ENCODE peak calls at places on chromosomes 5 and 9, in six cellular contexts. One of them, this sample, is unnamed. For H3K9me3, the result is how much of the 10 kb centered on the place peaks cover.

GRCh38 chr5:52789378-52789777 is 1.7 kb downstream of the ITGA1 start:
- DNase-seq in breast epithelium: no peak
- DNase-seq in uterus: no peak
- DNase-seq in fibroblast of lung: no peak
- DNase-seq in gastrocnemius medialis: no peak
- DNase-seq in A549: no peak
- DNase-seq in this sample: no peak

GRCh38 chr9:89379508-89380115 is 61.3 kb downstream of the SECISBP2 start:
- DNase-seq in gastrocnemius medialis: no peak
- DNase-seq in breast epithelium: no peak
- DNase-seq in fibroblast of lung: no peak
- DNase-seq in A549: no peak
- DNase-seq in uterus: no peak
- DNase-seq in this sample: no peak

GRCh38 chr5:32562056-32562455 is 23.3 kb upstream of the SUB1 start:
- DNase-seq in A549: no peak
- DNase-seq in fibroblast of lung: no peak
- DNase-seq in breast epithelium: no peak
- DNase-seq in uterus: no peak
- DNase-seq in gastrocnemius medialis: no peak
- DNase-seq in this sample: no peak

GRCh38 chr9:94782367-94783120 is 56.0 kb downstream of the AOPEP start:
- DNase-seq in A549: no peak
- DNase-seq in gastrocnemius medialis: no peak
- DNase-seq in breast epithelium: no peak
- DNase-seq in fibroblast of lung: peak
- DNase-seq in uterus: no peak
- DNase-seq in this sample: no peak

GRCh38 chr5:164663223-164663989 is 1158.0 kb downstream of the MAT2B start:
- DNase-seq in breast epithelium: no peak
- DNase-seq in gastrocnemius medialis: no peak
- DNase-seq in fibroblast of lung: peak
- DNase-seq in uterus: no peak
- DNase-seq in A549: no peak
- DNase-seq in this sample: no peak

GRCh38 chr5:154162475-154163217 is 27.9 kb upstream of the GALNT10 start:
- DNase-seq in A549: no peak
- DNase-seq in uterus: peak
- DNase-seq in breast epithelium: no peak
- DNase-seq in gastrocnemius medialis: no peak
- DNase-seq in fibroblast of lung: peak
- DNase-seq in this sample: no peak

GRCh38 chr5:94505327-94506080 is 112.9 kb downstream of the KIAA0825 start:
- DNase-seq in fibroblast of lung: peak
- DNase-seq in A549: no peak
- DNase-seq in breast epithelium: no peak
- DNase-seq in gastrocnemius medialis: no peak
- DNase-seq in uterus: no peak
- DNase-seq in this sample: no peak

GRCh38 chr5:78804995-78805394 is 156.4 kb upstream of the LHFPL2 start:
- DNase-seq in gastrocnemius medialis: no peak
- DNase-seq in uterus: no peak
- DNase-seq in A549: no peak
- DNase-seq in breast epithelium: no peak
- DNase-seq in fibroblast of lung: no peak
- DNase-seq in this sample: no peak

GRCh38 chr9:899440-900184 is 58.1 kb downstream of the DMRT1 start:
- DNase-seq in fibroblast of lung: no peak
- DNase-seq in uterus: no peak
- DNase-seq in gastrocnemius medialis: no peak
- DNase-seq in breast epithelium: no peak
- DNase-seq in A549: no peak
- DNase-seq in this sample: no peak

GRCh38 chr9:92714787-92715487 is 45.0 kb upstream of the IPPK start:
- DNase-seq in gastrocnemius medialis: no peak
- DNase-seq in uterus: no peak
- DNase-seq in fibroblast of lung: no peak
- DNase-seq in breast epithelium: no peak
- DNase-seq in A549: no peak
- DNase-seq in this sample: no peak

GRCh38 chr9:112548836-112549235 is 62.2 kb downstream of the KIAA1958 start:
- DNase-seq in breast epithelium: no peak
- DNase-seq in uterus: no peak
- DNase-seq in A549: no peak
- DNase-seq in fibroblast of lung: peak
- DNase-seq in gastrocnemius medialis: no peak
- DNase-seq in this sample: no peak

GRCh38 chr5:52702877-52703276 is 84.8 kb upstream of the ITGA1 start:
- DNase-seq in A549: no peak
- DNase-seq in breast epithelium: no peak
- DNase-seq in fibroblast of lung: no peak
- DNase-seq in uterus: no peak
- DNase-seq in gastrocnemius medialis: no peak
- DNase-seq in this sample: no peak

GRCh38 chr5:111857067-111857466 is 100.1 kb upstream of the NREP start:
- DNase-seq in fibroblast of lung: peak
- DNase-seq in breast epithelium: no peak
- DNase-seq in gastrocnemius medialis: no peak
- DNase-seq in uterus: no peak
- DNase-seq in A549: no peak
- DNase-seq in this sample: no peak

GRCh38 chr5:11609570-11610322 is 294.5 kb downstream of the CTNND2 start:
- DNase-seq in A549: no peak
- DNase-seq in breast epithelium: no peak
- DNase-seq in gastrocnemius medialis: no peak
- DNase-seq in fibroblast of lung: no peak
- DNase-seq in uterus: no peak
- DNase-seq in this sample: no peak

GRCh38 chr9:89677696-89678393 is 73.0 kb downstream of the GADD45G start:
- DNase-seq in fibroblast of lung: peak
- DNase-seq in gastrocnemius medialis: no peak
- DNase-seq in uterus: no peak
- DNase-seq in A549: no peak
- DNase-seq in breast epithelium: no peak
- DNase-seq in this sample: no peak

GRCh38 chr9:78143281-78144007 is 92.4 kb upstream of the CEP78 start:
- DNase-seq in breast epithelium: no peak
- DNase-seq in fibroblast of lung: no peak
- DNase-seq in uterus: no peak
- DNase-seq in A549: no peak
- DNase-seq in gastrocnemius medialis: no peak
- DNase-seq in this sample: no peak

GRCh38 chr9:124008307-124008854 is 3.2 kb upstream of the LHX2 start:
- DNase-seq in A549: no peak
- DNase-seq in breast epithelium: no peak
- DNase-seq in gastrocnemius medialis: no peak
- DNase-seq in fibroblast of lung: no peak
- DNase-seq in uterus: no peak
- DNase-seq in this sample: no peak

GRCh38 chr9:75432386-75432785 is 344.1 kb downstream of the OSTF1 start:
- DNase-seq in breast epithelium: no peak
- DNase-seq in A549: no peak
- DNase-seq in uterus: peak
- DNase-seq in fibroblast of lung: no peak
- DNase-seq in gastrocnemius medialis: no peak
- DNase-seq in this sample: no peak

GRCh38 chr5:150320048-150320555 is 17.4 kb upstream of the ARSI start:
- DNase-seq in breast epithelium: peak
- DNase-seq in fibroblast of lung: peak
- DNase-seq in uterus: peak
- DNase-seq in A549: peak
- DNase-seq in gastrocnemius medialis: peak
- DNase-seq in this sample: peak

GRCh38 chr9:137679695-137680305 is 61.0 kb downstream of the EHMT1 start:
- DNase-seq in uterus: no peak
- DNase-seq in breast epithelium: no peak
- DNase-seq in A549: no peak
- DNase-seq in fibroblast of lung: no peak
- DNase-seq in gastrocnemius medialis: no peak
- DNase-seq in this sample: no peak

GRCh38 chr5:126486332-126486731 is 63.1 kb downstream of the GRAMD2B start:
- DNase-seq in A549: no peak
- DNase-seq in breast epithelium: peak
- DNase-seq in gastrocnemius medialis: no peak
- DNase-seq in uterus: no peak
- DNase-seq in fibroblast of lung: no peak
- DNase-seq in this sample: no peak

GRCh38 chr9:126261584-126262356 is 64.9 kb upstream of the MVB12B start:
- DNase-seq in breast epithelium: no peak
- DNase-seq in gastrocnemius medialis: no peak
- DNase-seq in A549: no peak
- DNase-seq in fibroblast of lung: peak
- DNase-seq in uterus: no peak
- DNase-seq in this sample: no peak

GRCh38 chr9:109013678-109014145 is 413 bp upstream of the CTNNAL1 start:
- DNase-seq in A549: no peak
- DNase-seq in uterus: no peak
- DNase-seq in breast epithelium: no peak
- DNase-seq in gastrocnemius medialis: no peak
- DNase-seq in fibroblast of lung: no peak
- DNase-seq in this sample: peak

GRCh38 chr5:36878421-36879088 is 2.0 kb downstream of the NIPBL start:
- DNase-seq in uterus: no peak
- DNase-seq in fibroblast of lung: peak
- DNase-seq in breast epithelium: no peak
- DNase-seq in gastrocnemius medialis: no peak
- DNase-seq in A549: no peak
- DNase-seq in this sample: no peak

GRCh38 chr5:35264509-35264908 is 34.2 kb upstream of the PRLR start:
- DNase-seq in fibroblast of lung: no peak
- DNase-seq in uterus: no peak
- DNase-seq in breast epithelium: no peak
- DNase-seq in A549: no peak
- DNase-seq in gastrocnemius medialis: no peak
- DNase-seq in this sample: no peak

GRCh38 chr9:79353856-79354520 is 217.8 kb upstream of the TLE4 start:
- DNase-seq in A549: peak
- DNase-seq in uterus: no peak
- DNase-seq in gastrocnemius medialis: no peak
- DNase-seq in breast epithelium: no peak
- DNase-seq in fibroblast of lung: peak
- DNase-seq in this sample: no peak

GRCh38 chr9:20603524-20604268 is 18.6 kb downstream of the MLLT3 start:
- DNase-seq in A549: no peak
- DNase-seq in breast epithelium: no peak
- DNase-seq in uterus: no peak
- DNase-seq in gastrocnemius medialis: no peak
- DNase-seq in fibroblast of lung: no peak
- DNase-seq in this sample: no peak

GRCh38 chr9:20601292-20601691 is 21.0 kb downstream of the MLLT3 start:
- DNase-seq in A549: no peak
- DNase-seq in uterus: no peak
- DNase-seq in fibroblast of lung: no peak
- DNase-seq in breast epithelium: no peak
- DNase-seq in gastrocnemius medialis: no peak
- DNase-seq in this sample: no peak

GRCh38 chr9:20606637-20607036 is 15.7 kb downstream of the MLLT3 start:
- DNase-seq in breast epithelium: no peak
- DNase-seq in A549: peak
- DNase-seq in gastrocnemius medialis: no peak
- DNase-seq in uterus: no peak
- DNase-seq in fibroblast of lung: no peak
- DNase-seq in this sample: no peak

GRCh38 chr9:20608582-20608981 is 13.7 kb downstream of the MLLT3 start:
- DNase-seq in uterus: no peak
- DNase-seq in A549: no peak
- DNase-seq in gastrocnemius medialis: no peak
- DNase-seq in breast epithelium: no peak
- DNase-seq in fibroblast of lung: no peak
- DNase-seq in this sample: no peak

DNA sequence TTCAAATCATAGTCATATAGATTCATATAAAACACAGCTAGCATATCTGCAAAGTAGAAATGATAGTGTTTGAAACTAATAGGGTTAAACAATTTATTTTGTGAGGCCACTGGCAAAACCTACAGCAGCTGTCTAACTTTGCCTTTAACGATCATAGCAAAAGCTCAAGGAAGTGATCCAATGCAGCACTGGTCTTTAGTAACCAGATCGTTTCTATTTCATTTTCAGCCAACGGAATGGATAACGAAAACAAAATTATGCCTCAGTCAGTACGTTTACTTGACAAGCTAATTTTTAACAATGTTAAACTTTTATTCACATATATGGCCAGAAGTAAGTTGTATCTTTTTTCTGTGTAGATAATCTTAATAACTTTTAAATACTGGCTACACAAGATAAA is 17.7 kb downstream of the MLLT3 start:
- DNase-seq in A549: no peak
- DNase-seq in fibroblast of lung: peak
- DNase-seq in uterus: no peak
- DNase-seq in gastrocnemius medialis: no peak
- DNase-seq in breast epithelium: no peak
- DNase-seq in this sample: no peak
- H3K4me3 ChIP-seq in A549: peak
- H3K4me3 ChIP-seq in fibroblast of lung: peak
- H3K4me3 ChIP-seq in uterus: peak
- H3K4me3 ChIP-seq in gastrocnemius medialis: peak
- H3K4me3 ChIP-seq in breast epithelium: no peak
- H3K4me3 ChIP-seq in this sample: no peak

GRCh38 chr5:179054876-179055275 is 5.3 kb upstream of the ZNF354C start:
- DNase-seq in breast epithelium: no peak
- DNase-seq in fibroblast of lung: no peak
- DNase-seq in uterus: no peak
- DNase-seq in gastrocnemius medialis: no peak
- DNase-seq in A549: no peak
- DNase-seq in this sample: no peak
- H3K9me3 ChIP-seq in breast epithelium: under half
- H3K9me3 ChIP-seq in fibroblast of lung: under half
- H3K9me3 ChIP-seq in uterus: under half
- H3K9me3 ChIP-seq in gastrocnemius medialis: under half
- H3K9me3 ChIP-seq in A549: under half
- H3K9me3 ChIP-seq in this sample: under half

DNA sequence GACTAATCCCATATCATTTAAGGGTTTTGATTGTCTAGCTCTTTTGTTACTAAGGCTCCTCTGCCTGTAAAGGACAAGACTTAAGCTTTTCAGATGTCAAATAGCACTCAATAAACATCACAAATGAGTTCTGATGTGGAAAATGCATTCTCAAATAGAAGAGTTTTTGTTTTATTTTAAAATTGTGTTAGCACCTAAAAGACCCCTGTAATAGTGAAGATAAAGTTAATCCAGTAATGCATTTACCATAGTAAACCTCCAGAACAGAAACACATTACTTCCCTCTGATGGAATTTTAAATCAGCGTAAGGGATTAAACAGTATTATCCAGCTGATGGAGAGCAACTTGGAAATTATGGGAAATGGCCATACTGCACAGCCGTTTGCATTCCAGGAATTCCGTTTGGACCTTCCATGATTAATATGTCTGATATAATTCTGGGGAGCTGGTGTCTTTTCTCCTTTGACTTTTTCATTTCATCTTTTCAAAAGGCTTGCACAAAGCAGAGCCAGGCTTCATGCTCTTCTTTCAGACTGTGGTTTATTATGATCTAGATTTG is 105.6 kb downstream of the PPP2R2B start:
- DNase-seq in gastrocnemius medialis: no peak
- DNase-seq in fibroblast of lung: no peak
- DNase-seq in uterus: no peak
- DNase-seq in breast epithelium: no peak
- DNase-seq in A549: no peak
- DNase-seq in this sample: no peak
- H3K4me3 ChIP-seq in gastrocnemius medialis: no peak
- H3K4me3 ChIP-seq in fibroblast of lung: no peak
- H3K4me3 ChIP-seq in uterus: no peak
- H3K4me3 ChIP-seq in breast epithelium: no peak
- H3K4me3 ChIP-seq in A549: no peak
- H3K4me3 ChIP-seq in this sample: no peak

GRCh38 chr9:11743356-11743755 is 949.8 kb upstream of the TYRP1 start:
- DNase-seq in uterus: no peak
- DNase-seq in fibroblast of lung: no peak
- DNase-seq in breast epithelium: no peak
- DNase-seq in gastrocnemius medialis: no peak
- DNase-seq in A549: no peak
- DNase-seq in this sample: no peak
- H3K9me3 ChIP-seq in uterus: under half
- H3K9me3 ChIP-seq in fibroblast of lung: under half
- H3K9me3 ChIP-seq in breast epithelium: under half
- H3K9me3 ChIP-seq in gastrocnemius medialis: under half
- H3K9me3 ChIP-seq in A549: under half
- H3K9me3 ChIP-seq in this sample: under half